ENCODE peak calls at places on chromosome 19, in eight cellular contexts. U is fibroblast of lung; T is lower lobe of right lung; G is thyroid gland; Q is CD8-positive, alpha-beta T cell; K is ovary; I is H1; M is breast epithelium. W is an unnamed sample.

GRCh38 chr19:57566396-57567256 is 7.0 kb upstream of the ZNF550 start:
- DNase-seq in U (peak; percentile 54), T (no peak), G (no peak), Q (no peak), K (no peak), I (no peak), M (no peak), W (no peak)

GRCh38 chr19:29475469-29475868 is 50.3 kb upstream of the VSTM2B start:
- DNase-seq in U (no peak), T (no peak), G (no peak), Q (no peak), K (no peak), I (no peak), M (no peak), W (no peak)

GRCh38 chr19:30882411-30883005 is 466.7 kb downstream of the TSHZ3 start:
- DNase-seq in U (no peak), T (no peak), G (no peak), Q (no peak), K (no peak), I (no peak), M (no peak), W (no peak)

GRCh38 chr19:39433480-39434079 is 2.2 kb downstream of the RPS16 start:
- DNase-seq in U (no peak), T (no peak), G (no peak), Q (no peak), K (no peak), I (no peak), M (no peak), W (no peak)

GRCh38 chr19:46297700-46298476 is 1.0 kb downstream of the HIF3A start:
- DNase-seq in U (no peak), T (peak; percentile 69), G (peak; percentile 34), Q (no peak), K (peak; percentile 91), I (peak; percentile 55), M (peak; percentile 37), W (no peak)

GRCh38 chr19:56404705-56405056 is 549 bp downstream of the ZNF583 start:
- DNase-seq in U (no peak), T (no peak), G (no peak), Q (no peak), K (no peak), I (no peak), M (no peak), W (no peak)

GRCh38 chr19:40933025-40933424 is 51.0 kb upstream of the CYP2A7 start:
- DNase-seq in U (no peak), T (no peak), G (no peak), Q (no peak), K (no peak), I (peak; percentile 52), M (no peak), W (no peak)

GRCh38 chr19:33529094-33529676 is 7.6 kb upstream of the PEPD start:
- DNase-seq in U (no peak), T (no peak), G (no peak), Q (no peak), K (no peak), I (no peak), M (no peak), W (no peak)

GRCh38 chr19:49362048-49362925 is at the start of gene TEAD2:
- DNase-seq in U (peak; percentile 63), T (peak; percentile 72), G (peak; percentile 57), Q (no peak), K (peak; percentile 85), I (peak; percentile 79), M (peak; percentile 46), W (no peak)

GRCh38 chr19:51422053-51422448 is 4.6 kb upstream of the SIGLEC10 start:
- DNase-seq in U (peak; percentile 25), T (peak; percentile 91), G (peak; percentile 71), Q (peak; percentile 67), K (peak; percentile 21), I (peak; percentile 100), M (peak; percentile 26), W (no peak)

DNA sequence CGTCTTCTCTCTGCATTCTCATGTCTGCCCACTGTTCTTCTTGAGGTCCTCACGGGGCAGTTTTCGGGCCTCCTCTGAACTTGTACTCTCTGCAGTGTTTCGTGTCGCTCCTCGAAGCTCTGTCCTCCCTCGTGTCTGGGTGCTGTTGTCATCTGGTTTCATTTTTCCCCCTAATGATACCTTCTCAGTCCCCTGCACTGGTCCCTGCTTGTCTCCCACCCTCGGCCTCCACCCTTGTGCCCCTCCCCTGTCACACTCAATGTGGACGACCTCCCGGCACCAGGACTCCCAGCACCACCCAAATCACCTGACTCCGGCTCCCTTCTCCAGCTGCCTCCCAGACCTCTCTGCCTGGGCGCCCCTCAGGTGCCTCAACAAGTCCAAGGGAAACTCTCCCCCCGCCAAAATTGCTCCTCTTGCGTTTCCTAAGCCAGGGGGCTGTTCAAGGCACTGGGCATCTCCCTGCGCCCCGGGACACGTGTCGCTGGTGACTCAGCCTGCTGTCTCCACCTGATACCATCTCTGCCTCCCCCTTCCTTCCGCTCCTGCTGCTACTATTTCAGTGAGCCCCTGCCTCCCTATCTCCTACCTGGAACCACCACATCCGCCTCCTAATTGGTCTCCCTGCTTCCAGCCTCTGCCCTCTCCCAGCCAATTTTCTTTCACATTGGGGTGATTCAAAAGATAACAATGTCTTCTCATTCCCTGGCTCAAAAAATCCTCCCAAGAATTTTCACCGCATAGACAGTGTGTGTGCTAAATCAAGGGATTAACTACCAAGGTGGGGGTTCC is 49.5 kb downstream of the RFX2 start:
- DNase-seq in U (peak; percentile 91), T (no peak), G (no peak), Q (no peak), K (no peak), I (no peak), M (peak; percentile 56), W (peak; percentile 91)
- H3K4me1 ChIP-seq in U (peaks cover 24% of the 10 kb centered on the region), T (peaks cover 100% of the 10 kb centered on the region), G (peaks cover 72% of the 10 kb centered on the region), Q (peaks cover 32% of the 10 kb centered on the region), K (peaks cover 33% of the 10 kb centered on the region), I (peaks cover 3% of the 10 kb centered on the region), M (peaks cover 17% of the 10 kb centered on the region), W (peaks cover 69% of the 10 kb centered on the region)

GRCh38 chr19:2866495-2867024 is 575 bp upstream of the ZNF556 start:
- DNase-seq in U (no peak), T (no peak), G (no peak), Q (no peak), K (no peak), I (no peak), M (no peak), W (no peak)

GRCh38 chr19:2865334-2866221 is 1.6 kb upstream of the ZNF556 start:
- DNase-seq in U (no peak), T (no peak), G (no peak), Q (no peak), K (no peak), I (no peak), M (no peak), W (no peak)

GRCh38 chr19:2863818-2864217 is 3.3 kb upstream of the ZNF556 start:
- DNase-seq in U (no peak), T (no peak), G (no peak), Q (no peak), K (no peak), I (no peak), M (no peak), W (no peak)

GRCh38 chr19:2869618-2870017 is 2.5 kb downstream of the ZNF556 start:
- DNase-seq in U (no peak), T (no peak), G (no peak), Q (no peak), K (no peak), I (no peak), M (no peak), W (no peak)

GRCh38 chr19:2867025-2867991 is at the start of gene ZNF556:
- DNase-seq in U (no peak), T (no peak), G (no peak), Q (no peak), K (peak; percentile 93), I (no peak), M (no peak), W (no peak)
- H3K4me3 ChIP-seq in U (no peak within 1 kb of the TSS), T (no peak within 1 kb of the TSS), G (no peak within 1 kb of the TSS), Q (no peak within 1 kb of the TSS), K (peak within 1 kb of the TSS; percentile 43), I (no peak within 1 kb of the TSS), M (peak within 1 kb of the TSS; percentile 25), W (no peak within 1 kb of the TSS)

DNA sequence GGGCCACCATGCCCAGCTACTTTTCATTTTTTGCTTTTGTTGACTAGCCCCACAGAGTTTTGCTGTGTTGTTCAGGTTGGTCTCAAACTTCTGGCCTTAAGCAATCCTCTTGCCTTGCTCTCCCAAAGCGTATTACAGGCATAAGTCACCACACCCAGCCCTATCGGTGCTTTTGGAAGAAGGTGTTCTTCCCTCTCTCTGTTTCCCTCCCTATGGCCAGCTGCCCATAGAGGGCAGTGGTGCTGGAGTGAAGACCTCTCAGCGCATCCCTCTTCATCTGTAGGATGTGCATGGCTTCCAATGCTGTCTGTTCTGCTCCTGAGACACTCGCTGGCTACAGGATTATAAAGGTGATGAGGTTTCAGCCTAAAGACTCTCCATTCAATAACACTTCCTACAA is 1.3 kb upstream of the CD22 start:
- DNase-seq in U (no peak), T (no peak), G (no peak), Q (no peak), K (no peak), I (no peak), M (no peak), W (no peak)
- H3K27me3 ChIP-seq in U (no peaks in the 10 kb centered on the region), T (peaks cover 19% of the 10 kb centered on the region), G (no peaks in the 10 kb centered on the region), Q (no peaks in the 10 kb centered on the region), K (no peaks in the 10 kb centered on the region), I (no peaks in the 10 kb centered on the region), M (no peaks in the 10 kb centered on the region), W (no peaks in the 10 kb centered on the region)

GRCh38 chr19:47521473-47522180 is 6.8 kb upstream of the NAPA start:
- DNase-seq in U (no peak), T (no peak), G (no peak), Q (no peak), K (no peak), I (no peak), M (no peak), W (no peak)

GRCh38 chr19:47520343-47520806 is 5.5 kb upstream of the NAPA start:
- DNase-seq in U (no peak), T (no peak), G (no peak), Q (no peak), K (no peak), I (no peak), M (no peak), W (no peak)

GRCh38 chr19:47520839-47521238 is 6.0 kb upstream of the NAPA start:
- DNase-seq in U (no peak), T (no peak), G (no peak), Q (no peak), K (no peak), I (no peak), M (no peak), W (no peak)

GRCh38 chr19:47518139-47518538 is 3.3 kb upstream of the NAPA start:
- DNase-seq in U (peak; percentile 49), T (no peak), G (no peak), Q (peak; percentile 37), K (no peak), I (no peak), M (no peak), W (no peak)

GRCh38 chr19:47518854-47519253 is 4.0 kb upstream of the NAPA start:
- DNase-seq in U (no peak), T (no peak), G (no peak), Q (no peak), K (no peak), I (no peak), M (no peak), W (no peak)
- H3K4me1 ChIP-seq in U (no peaks in the 10 kb centered on the region), T (peaks cover 10% of the 10 kb centered on the region), G (peaks cover 19% of the 10 kb centered on the region), Q (peaks cover 62% of the 10 kb centered on the region), K (peaks cover 5% of the 10 kb centered on the region), I (peaks cover 3% of the 10 kb centered on the region), M (no peaks in the 10 kb centered on the region), W (no peaks in the 10 kb centered on the region)

GRCh38 chr19:12034196-12034595 is 1.3 kb downstream of the ZNF433 start:
- DNase-seq in U (no peak), T (no peak), G (peak; percentile 27), Q (no peak), K (no peak), I (no peak), M (no peak), W (no peak)
- H3K4me3 ChIP-seq in U (peak overlapping the region; percentile 90), T (peak overlapping the region; percentile 84), G (no peak overlapping the region), Q (no peak overlapping the region), K (no peak overlapping the region), I (no peak overlapping the region), M (peak overlapping the region; percentile 83), W (peak overlapping the region; percentile 85)

W was measured in RWPE2.